ENCODE peak calls at places on chromosome 5, in six cellular contexts. H, T, J, Q, G and R are unnamed samples.

GRCh38 chr5:108232805-108233204 is 149.1 kb downstream of the FBXL17 start:
- DNase-seq in J (no peak), Q (no peak), G (no peak), T (no peak), H (no peak), R (no peak)

GRCh38 chr5:160262665-160263064 is 33.4 kb downstream of the FABP6 start:
- DNase-seq in G (no peak), J (peak; percentile 16), H (no peak), Q (no peak), T (peak; percentile 34), R (peak; percentile 94)

GRCh38 chr5:123976393-123977029 is 464.5 kb downstream of the CSNK1G3 start:
- DNase-seq in J (peak; percentile 64), H (no peak), Q (no peak), G (no peak), T (no peak), R (no peak)

GRCh38 chr5:85453026-85453349 is 1068.3 kb upstream of the EDIL3 start:
- DNase-seq in J (no peak), Q (peak; percentile 14), H (no peak), G (no peak), T (no peak), R (peak; percentile 2)

GRCh38 chr5:17180957-17181723 is 36.3 kb upstream of the BASP1 start:
- DNase-seq in J (no peak), Q (peak; percentile 65), H (no peak), T (no peak), G (no peak), R (no peak)

GRCh38 chr5:5678909-5679308 is 256.4 kb downstream of the ICE1 start:
- DNase-seq in J (no peak), H (no peak), G (no peak), T (no peak), Q (no peak), R (no peak)

GRCh38 chr5:168608821-168609220 is 29.7 kb upstream of the PANK3 start:
- DNase-seq in H (no peak), G (no peak), J (no peak), Q (no peak), T (no peak), R (no peak)

GRCh38 chr5:139650689-139651501 is 2.7 kb downstream of the CXXC5 start:
- DNase-seq in H (no peak), G (no peak), Q (no peak), J (no peak), T (no peak), R (no peak)

GRCh38 chr5:181246276-181247050 is 2.8 kb upstream of the RACK1 start:
- DNase-seq in Q (peak; percentile 85), T (peak; percentile 85), J (peak; percentile 78), H (peak; percentile 52), G (peak; percentile 51), R (peak; percentile 91)

GRCh38 chr5:41268894-41269293 is 55.6 kb upstream of the C6 start:
- DNase-seq in G (no peak), H (no peak), T (no peak), J (no peak), Q (no peak), R (no peak)

GRCh38 chr5:112847306-112847705 is 13.8 kb upstream of the SRP19 start:
- DNase-seq in J (no peak), T (no peak), H (no peak), Q (no peak), G (no peak), R (no peak)

GRCh38 chr5:52811067-52811749 is 23.5 kb downstream of the ITGA1 start:
- DNase-seq in J (no peak), T (no peak), G (no peak), Q (peak; percentile 67), H (no peak), R (peak; percentile 84)

GRCh38 chr5:135391123-135391868 is 7.7 kb downstream of the MACROH2A1 start:
- DNase-seq in T (no peak), J (no peak), G (no peak), Q (no peak), H (no peak), R (no peak)

GRCh38 chr5:173802670-173803165 is 85.4 kb upstream of the CPEB4 start:
- DNase-seq in J (no peak), T (no peak), H (no peak), G (no peak), Q (peak; percentile 61), R (peak; percentile 98)

GRCh38 chr5:600551-601541 is 11.3 kb upstream of the CEP72 start:
- DNase-seq in Q (no peak), T (no peak), H (no peak), G (no peak), J (no peak), R (no peak)

GRCh38 chr5:171736976-171737848 is 48.4 kb upstream of the SMIM23 start:
- DNase-seq in H (no peak), J (no peak), T (no peak), Q (no peak), G (no peak), R (no peak)

GRCh38 chr5:52702877-52703276 is 84.8 kb upstream of the ITGA1 start:
- DNase-seq in J (no peak), G (no peak), T (no peak), Q (no peak), H (no peak), R (peak; percentile 48)

GRCh38 chr5:14417792-14418765 is 163.5 kb upstream of the OTULINL start:
- DNase-seq in J (no peak), G (no peak), H (no peak), Q (no peak), T (no peak), R (no peak)

GRCh38 chr5:146084376-146084775 is 21.0 kb downstream of the PLAC8L1 start:
- DNase-seq in Q (no peak), H (no peak), T (no peak), J (no peak), G (no peak), R (no peak)

GRCh38 chr5:115543931-115544370 is 624 bp downstream of the FEM1C start:
- DNase-seq in G (peak; percentile 64), H (no peak), J (peak; percentile 67), Q (no peak), T (peak; percentile 34), R (peak; percentile 76)

GRCh38 chr5:28516657-28517175 is 1478.3 kb upstream of the CDH9 start:
- DNase-seq in G (no peak), J (no peak), H (no peak), T (no peak), Q (no peak), R (no peak)

GRCh38 chr5:120017523-120017922 is 388.2 kb downstream of the FAM170A start:
- DNase-seq in T (no peak), H (no peak), J (no peak), G (no peak), Q (no peak), R (no peak)

GRCh38 chr5:112711436-112711835 is 26.2 kb upstream of the APC start:
- DNase-seq in J (no peak), T (no peak), Q (no peak), H (no peak), G (no peak), R (no peak)

GRCh38 chr5:20286512-20286911 is 298.5 kb upstream of the CDH18 start:
- DNase-seq in Q (peak; percentile 78), J (no peak), H (no peak), G (no peak), T (no peak), R (no peak)